ENCODE peak calls at places on chromosomes 3 and 15, in six cellular contexts. One of them, this sample, is unnamed.
A peak's percentile ranks its signal among the peaks of the same experiment; 100 is the strongest.

GRCh38 chr3:120496278-120496975 is 45.6 kb upstream of the FSTL1 start:
- DNase-seq in stomach: no peak
- DNase-seq in transverse colon: no peak
- DNase-seq in pancreas: no peak
- DNase-seq in right lobe of liver: no peak
- DNase-seq in CD8-positive, alpha-beta T cell: no peak
- DNase-seq in this sample: no peak

GRCh38 chr3:8608041-8608790 is 36.4 kb downstream of the SSUH2 start:
- DNase-seq in pancreas: no peak
- DNase-seq in transverse colon: no peak
- DNase-seq in CD8-positive, alpha-beta T cell: no peak
- DNase-seq in stomach: no peak
- DNase-seq in right lobe of liver: no peak
- DNase-seq in this sample: no peak

GRCh38 chr3:69326821-69327433 is 59.0 kb downstream of the FRMD4B start:
- DNase-seq in CD8-positive, alpha-beta T cell: no peak
- DNase-seq in stomach: no peak
- DNase-seq in right lobe of liver: no peak
- DNase-seq in transverse colon: no peak
- DNase-seq in pancreas: no peak
- DNase-seq in this sample: no peak

GRCh38 chr3:64889991-64890390 is 202.2 kb upstream of the ADAMTS9 start:
- DNase-seq in CD8-positive, alpha-beta T cell: no peak
- DNase-seq in right lobe of liver: peak; percentile 55
- DNase-seq in pancreas: no peak
- DNase-seq in stomach: no peak
- DNase-seq in transverse colon: no peak
- DNase-seq in this sample: no peak

GRCh38 chr3:178289544-178290160 is 246.6 kb upstream of the KCNMB2 start:
- DNase-seq in stomach: no peak
- DNase-seq in pancreas: no peak
- DNase-seq in transverse colon: no peak
- DNase-seq in right lobe of liver: no peak
- DNase-seq in CD8-positive, alpha-beta T cell: no peak
- DNase-seq in this sample: no peak

GRCh38 chr3:58101499-58102370 is 93.5 kb downstream of the FLNB start:
- DNase-seq in pancreas: peak; percentile 44
- DNase-seq in transverse colon: no peak
- DNase-seq in CD8-positive, alpha-beta T cell: no peak
- DNase-seq in stomach: peak; percentile 64
- DNase-seq in right lobe of liver: peak; percentile 52
- DNase-seq in this sample: no peak

GRCh38 chr15:101020451-101020850 is 101.3 kb downstream of the LRRK1 start:
- DNase-seq in transverse colon: peak; percentile 0
- DNase-seq in stomach: peak; percentile 11
- DNase-seq in pancreas: no peak
- DNase-seq in right lobe of liver: no peak
- DNase-seq in CD8-positive, alpha-beta T cell: no peak
- DNase-seq in this sample: no peak

GRCh38 chr3:72523409-72524172 is 324.7 kb downstream of the SHQ1 start:
- DNase-seq in CD8-positive, alpha-beta T cell: no peak
- DNase-seq in transverse colon: peak; percentile 45
- DNase-seq in right lobe of liver: peak; percentile 35
- DNase-seq in pancreas: peak; percentile 43
- DNase-seq in stomach: no peak
- DNase-seq in this sample: no peak

GRCh38 chr3:106811376-106811775 is 565.9 kb upstream of the CCDC54 start:
- DNase-seq in CD8-positive, alpha-beta T cell: no peak
- DNase-seq in transverse colon: no peak
- DNase-seq in stomach: no peak
- DNase-seq in right lobe of liver: no peak
- DNase-seq in pancreas: no peak
- DNase-seq in this sample: no peak

GRCh38 chr3:99246010-99246654 is 344.6 kb upstream of the DCBLD2 start:
- DNase-seq in CD8-positive, alpha-beta T cell: no peak
- DNase-seq in right lobe of liver: no peak
- DNase-seq in transverse colon: no peak
- DNase-seq in pancreas: no peak
- DNase-seq in stomach: no peak
- DNase-seq in this sample: no peak

GRCh38 chr15:57541271-57541670 is 50.4 kb upstream of the MYZAP start:
- DNase-seq in right lobe of liver: no peak
- DNase-seq in transverse colon: no peak
- DNase-seq in CD8-positive, alpha-beta T cell: no peak
- DNase-seq in pancreas: no peak
- DNase-seq in stomach: no peak
- DNase-seq in this sample: no peak

GRCh38 chr15:57541805-57542504 is 49.7 kb upstream of the MYZAP start:
- DNase-seq in CD8-positive, alpha-beta T cell: no peak
- DNase-seq in right lobe of liver: peak; percentile 54
- DNase-seq in transverse colon: peak; percentile 80
- DNase-seq in pancreas: no peak
- DNase-seq in stomach: peak; percentile 72
- DNase-seq in this sample: no peak

GRCh38 chr15:57540736-57541135 is 51.0 kb upstream of the MYZAP start:
- DNase-seq in right lobe of liver: no peak
- DNase-seq in CD8-positive, alpha-beta T cell: no peak
- DNase-seq in transverse colon: no peak
- DNase-seq in pancreas: no peak
- DNase-seq in stomach: no peak
- DNase-seq in this sample: no peak

GRCh38 chr15:57544840-57545239 is 46.9 kb upstream of the MYZAP start:
- DNase-seq in transverse colon: no peak
- DNase-seq in CD8-positive, alpha-beta T cell: no peak
- DNase-seq in stomach: no peak
- DNase-seq in right lobe of liver: no peak
- DNase-seq in pancreas: no peak
- DNase-seq in this sample: no peak

DNA sequence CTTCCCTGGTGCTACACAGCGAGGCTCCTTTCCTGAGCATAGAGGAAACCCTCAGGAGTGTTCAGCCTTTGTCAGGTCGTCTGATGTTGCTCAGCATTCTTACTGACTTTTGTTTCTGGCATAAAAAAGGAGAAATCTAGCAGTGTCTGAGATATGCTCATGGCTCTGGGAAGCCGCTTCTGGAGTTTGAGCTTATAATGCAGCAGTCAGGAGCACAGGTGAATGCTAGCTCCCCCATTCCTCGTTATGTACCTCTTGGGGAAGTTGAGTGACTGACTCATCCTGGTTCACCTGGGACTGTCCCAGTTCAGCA is 49.2 kb upstream of the MYZAP start:
- DNase-seq in CD8-positive, alpha-beta T cell: no peak
- DNase-seq in stomach: no peak
- DNase-seq in transverse colon: no peak
- DNase-seq in right lobe of liver: no peak
- DNase-seq in pancreas: no peak
- DNase-seq in this sample: no peak
- TF ChIP-seq CTCF in CD8-positive, alpha-beta T cell: no peak
- TF ChIP-seq CTCF in stomach: no peak
- TF ChIP-seq CTCF in transverse colon: no peak
- TF ChIP-seq CTCF in right lobe of liver: no peak
- TF ChIP-seq CTCF in pancreas: no peak
- TF ChIP-seq CTCF in this sample: no peak

DNA sequence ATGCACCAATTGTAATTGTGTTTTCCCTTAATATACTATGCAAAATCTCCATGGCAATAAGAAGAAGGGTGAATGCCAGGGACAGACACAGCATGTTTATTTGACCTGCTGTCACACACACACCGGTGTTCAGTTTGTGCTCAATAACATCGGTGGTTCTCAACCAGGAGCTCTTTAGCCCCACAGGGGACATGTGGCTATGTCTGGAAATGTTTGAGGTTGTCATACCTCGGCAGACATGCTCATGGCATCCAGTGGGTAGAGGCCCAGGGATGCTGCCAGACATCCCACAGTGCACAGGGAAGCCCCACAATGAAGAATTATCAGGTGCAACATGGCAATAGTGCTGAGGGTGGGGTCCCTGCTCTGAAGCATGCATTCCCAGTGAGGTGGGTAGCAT is 38.2 kb downstream of the GLB1 start:
- DNase-seq in stomach: no peak
- DNase-seq in right lobe of liver: no peak
- DNase-seq in CD8-positive, alpha-beta T cell: no peak
- DNase-seq in transverse colon: no peak
- DNase-seq in pancreas: no peak
- DNase-seq in this sample: no peak
- TF ChIP-seq CTCF in stomach: no peak
- TF ChIP-seq CTCF in right lobe of liver: no peak
- TF ChIP-seq CTCF in CD8-positive, alpha-beta T cell: no peak
- TF ChIP-seq CTCF in transverse colon: no peak
- TF ChIP-seq CTCF in pancreas: no peak
- TF ChIP-seq CTCF in this sample: no peak

GRCh38 chr3:13528217-13528801 is 20.6 kb upstream of the FBLN2 start:
- DNase-seq in transverse colon: no peak
- DNase-seq in CD8-positive, alpha-beta T cell: no peak
- DNase-seq in right lobe of liver: no peak
- DNase-seq in pancreas: no peak
- DNase-seq in stomach: no peak
- DNase-seq in this sample: no peak
- TF ChIP-seq CTCF in transverse colon: no peak
- TF ChIP-seq CTCF in CD8-positive, alpha-beta T cell: no peak
- TF ChIP-seq CTCF in right lobe of liver: no peak
- TF ChIP-seq CTCF in pancreas: no peak
- TF ChIP-seq CTCF in stomach: no peak
- TF ChIP-seq CTCF in this sample: peak; percentile 46

DNA sequence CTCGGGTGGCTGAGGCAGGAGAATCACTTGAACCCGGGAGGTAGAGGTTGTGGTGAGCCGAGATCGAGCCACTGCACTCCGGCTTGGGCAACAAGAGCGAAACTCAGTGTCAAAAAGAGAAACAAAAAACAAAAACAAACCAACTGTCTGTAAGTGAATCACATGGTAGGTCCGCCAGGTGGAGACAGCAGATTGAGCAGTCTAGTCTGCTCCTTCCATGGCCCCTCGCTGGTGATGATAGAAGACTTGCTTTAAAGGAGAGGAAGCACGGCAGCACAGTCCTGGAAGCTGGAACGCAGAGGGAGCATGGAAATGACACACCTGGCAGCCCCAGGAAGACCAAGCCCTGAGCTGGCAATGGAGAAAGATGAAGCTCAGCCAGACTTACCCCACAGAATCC is 31.4 kb upstream of the MGLL start:
- DNase-seq in right lobe of liver: no peak
- DNase-seq in CD8-positive, alpha-beta T cell: no peak
- DNase-seq in pancreas: no peak
- DNase-seq in transverse colon: peak; percentile 12
- DNase-seq in stomach: no peak
- DNase-seq in this sample: no peak
- TF ChIP-seq CTCF in right lobe of liver: no peak
- TF ChIP-seq CTCF in CD8-positive, alpha-beta T cell: no peak
- TF ChIP-seq CTCF in pancreas: no peak
- TF ChIP-seq CTCF in transverse colon: no peak
- TF ChIP-seq CTCF in stomach: no peak
- TF ChIP-seq CTCF in this sample: no peak

DNA sequence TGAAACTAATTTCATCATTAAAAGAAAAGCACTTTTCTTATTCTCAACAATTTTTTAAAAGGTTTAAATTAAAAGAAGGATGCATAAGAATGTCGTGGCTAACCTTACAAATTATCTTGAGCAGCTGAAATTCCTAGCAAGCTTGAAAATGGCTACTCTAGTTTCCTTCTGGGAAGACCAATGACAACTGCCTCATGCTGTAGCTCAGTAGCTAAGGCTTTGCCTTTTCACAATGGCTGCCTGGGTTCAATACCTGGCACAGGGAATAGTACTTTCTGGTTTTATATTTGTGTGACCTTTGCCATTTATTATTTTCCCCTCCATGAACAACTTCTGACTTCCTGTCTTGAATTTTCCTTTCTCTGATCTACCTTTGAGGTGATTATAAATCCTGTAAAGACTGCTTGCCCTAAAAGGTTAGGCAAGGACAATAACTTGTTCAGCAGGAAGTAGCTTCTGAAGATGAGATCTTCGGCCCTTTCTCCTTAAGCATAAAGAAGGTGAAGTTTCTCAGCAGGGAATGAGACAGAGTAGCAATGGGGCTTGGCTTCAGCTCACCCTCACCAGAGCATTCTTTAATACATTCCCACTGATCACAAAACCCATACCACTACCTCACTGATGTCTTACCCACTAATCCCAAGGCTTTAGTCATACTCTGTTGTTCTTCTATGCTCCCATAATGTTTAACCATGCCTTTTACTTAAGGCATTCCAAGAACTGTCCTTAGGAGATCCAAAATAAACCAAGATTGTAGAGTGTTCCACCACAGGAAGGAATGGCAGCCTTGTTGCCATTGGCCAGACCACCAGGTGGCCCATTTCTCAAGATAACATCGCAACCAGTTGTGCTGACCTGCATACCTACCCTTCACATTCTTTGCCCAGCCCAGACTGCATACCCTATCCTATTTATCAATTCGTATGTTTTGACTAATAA is 276.8 kb downstream of the ULK4 start:
- DNase-seq in right lobe of liver: no peak
- DNase-seq in transverse colon: no peak
- DNase-seq in pancreas: no peak
- DNase-seq in CD8-positive, alpha-beta T cell: no peak
- DNase-seq in stomach: no peak
- DNase-seq in this sample: no peak
- TF ChIP-seq CTCF in right lobe of liver: no peak
- TF ChIP-seq CTCF in transverse colon: no peak
- TF ChIP-seq CTCF in pancreas: no peak
- TF ChIP-seq CTCF in CD8-positive, alpha-beta T cell: no peak
- TF ChIP-seq CTCF in stomach: no peak
- TF ChIP-seq CTCF in this sample: no peak

DNA sequence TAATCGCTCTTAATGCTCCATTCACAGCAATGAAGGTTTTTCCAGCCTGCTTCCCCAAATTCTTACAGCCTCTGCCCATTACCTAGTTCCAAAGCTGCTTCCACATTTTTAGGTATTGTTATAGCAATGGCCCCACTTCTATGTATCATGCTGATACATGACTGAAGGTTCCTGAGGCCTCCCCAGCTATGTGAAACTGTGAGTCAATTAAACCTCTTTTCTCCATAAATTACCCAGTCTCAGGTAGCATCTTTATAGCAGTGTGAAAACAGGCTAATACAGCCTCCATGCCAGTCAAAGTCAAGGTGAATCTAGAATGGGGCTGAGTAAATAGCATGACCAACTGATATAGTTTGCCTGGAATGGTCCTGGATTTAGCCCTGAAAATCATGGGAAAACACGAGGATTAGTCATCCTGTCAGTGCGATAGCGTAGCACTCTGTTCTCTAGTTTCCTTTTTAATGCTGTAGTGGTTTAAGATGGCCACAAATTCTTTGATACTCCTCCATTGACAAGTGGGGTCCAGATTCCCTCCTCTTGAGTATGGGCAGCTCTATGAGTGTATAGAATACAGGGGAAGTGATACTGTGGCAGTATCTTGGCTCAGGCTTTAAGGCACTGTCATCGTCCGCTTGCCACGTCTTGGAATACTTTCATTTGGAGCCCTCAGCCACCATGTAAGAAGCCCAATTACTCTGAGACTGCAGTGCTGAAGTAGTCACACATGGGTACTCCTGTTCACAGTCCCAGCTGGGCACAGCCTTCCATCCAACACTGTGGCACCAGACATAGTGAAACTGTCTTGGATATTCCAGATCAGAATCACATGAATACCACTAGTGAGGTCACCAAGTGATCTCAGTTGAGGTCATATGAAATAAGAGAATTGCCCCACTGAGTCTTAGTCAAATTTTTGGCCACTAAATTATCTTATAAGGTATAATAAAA is 94.0 kb upstream of the PLCL2 start:
- DNase-seq in right lobe of liver: no peak
- DNase-seq in CD8-positive, alpha-beta T cell: no peak
- DNase-seq in transverse colon: no peak
- DNase-seq in pancreas: no peak
- DNase-seq in stomach: no peak
- DNase-seq in this sample: no peak
- TF ChIP-seq CTCF in right lobe of liver: no peak
- TF ChIP-seq CTCF in CD8-positive, alpha-beta T cell: no peak
- TF ChIP-seq CTCF in transverse colon: no peak
- TF ChIP-seq CTCF in pancreas: no peak
- TF ChIP-seq CTCF in stomach: no peak
- TF ChIP-seq CTCF in this sample: no peak

This sample was measured in mesothelial cell of epicardium.